ENCODE peak calls at places on chromosome 6, in four cellular contexts. S is CD8-positive, alpha-beta T cell; Q is lower lobe of right lung; G is fibroblast of villous mesenchyme. V is an unnamed sample.

GRCh38 chr6:87297115-87297514 is 25.3 kb upstream of the SMIM8 start:
- DNase-seq in S (no peak), Q (no peak), G (no peak), V (no peak)

GRCh38 chr6:80094017-80094416 is 12.5 kb upstream of the BCKDHB start:
- DNase-seq in S (no peak), Q (no peak), G (peak), V (peak)

GRCh38 chr6:43311681-43312080 is 3.1 kb upstream of the CRIP3 start:
- DNase-seq in S (no peak), Q (no peak), G (no peak), V (no peak)

GRCh38 chr6:20211037-20211940 is 980 bp downstream of the MBOAT1 start:
- DNase-seq in S (no peak), Q (no peak), G (peak), V (no peak)

GRCh38 chr6:144139817-144140216 is 10.5 kb upstream of the STX11 start:
- DNase-seq in S (no peak), Q (no peak), G (no peak), V (no peak)

GRCh38 chr6:36702656-36703055 is 5.0 kb downstream of the RAB44 start:
- DNase-seq in S (no peak), Q (no peak), G (no peak), V (no peak)

GRCh38 chr6:119142051-119142450 is 63.6 kb upstream of the FAM184A start:
- DNase-seq in S (no peak), Q (no peak), G (peak), V (peak)

GRCh38 chr6:4805553-4806307 is 29.5 kb downstream of the CDYL start:
- DNase-seq in S (no peak), Q (peak), G (peak), V (peak)

GRCh38 chr6:45654673-45655072 is 276.9 kb upstream of the SUPT3H start:
- DNase-seq in S (no peak), Q (no peak), G (no peak), V (peak)

GRCh38 chr6:149859368-149859767 is 4.8 kb downstream of the LRP11 start:
- DNase-seq in S (no peak), Q (no peak), G (peak), V (no peak)

GRCh38 chr6:138194221-138194620 is 24.1 kb downstream of the PBOV1 start:
- DNase-seq in S (no peak), Q (peak), G (no peak), V (no peak)

GRCh38 chr6:11764250-11764604 is 14.4 kb downstream of the ADTRP start:
- DNase-seq in S (no peak), Q (no peak), G (no peak), V (no peak)

GRCh38 chr6:11767458-11767857 is 11.1 kb downstream of the ADTRP start:
- DNase-seq in S (no peak), Q (no peak), G (no peak), V (no peak)

GRCh38 chr6:11766589-11767450 is 11.8 kb downstream of the ADTRP start:
- DNase-seq in S (no peak), Q (no peak), G (peak), V (peak)

GRCh38 chr6:11763460-11764249 is 14.9 kb downstream of the ADTRP start:
- DNase-seq in S (no peak), Q (no peak), G (peak), V (no peak)

GRCh38 chr6:11766056-11766455 is 12.5 kb downstream of the ADTRP start:
- DNase-seq in S (no peak), Q (no peak), G (peak), V (no peak)
- TF ChIP-seq CTCF in S (no peak), Q (no peak), G (peak), V (peak)

DNA sequence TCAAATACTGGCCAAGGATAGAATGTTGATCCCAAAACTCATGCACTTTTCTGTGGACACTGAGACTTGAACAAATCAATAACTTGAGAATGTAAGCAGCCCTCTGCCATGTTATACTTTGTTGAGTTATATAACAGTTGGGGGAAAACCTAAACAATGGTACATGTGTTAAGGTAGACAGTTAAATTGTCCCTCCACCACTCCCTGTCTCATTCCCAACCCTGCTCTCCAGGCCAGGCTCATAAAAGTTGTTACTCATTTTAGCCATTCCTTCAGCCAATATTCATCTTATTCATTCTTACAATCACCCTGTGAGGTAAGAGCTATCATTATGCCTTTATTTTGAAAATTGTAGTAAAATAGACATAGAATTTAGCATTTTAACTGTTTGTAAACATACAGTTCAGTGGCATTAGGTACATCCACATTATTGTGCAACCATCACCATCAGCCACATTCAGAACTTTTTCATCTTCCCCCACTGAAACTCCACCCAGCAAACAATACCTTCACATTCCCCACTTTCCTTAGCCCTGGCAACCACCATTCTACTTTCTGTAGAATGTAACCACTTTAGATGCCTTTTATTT is 38.2 kb upstream of the IER3 start:
- DNase-seq in S (no peak), Q (no peak), G (peak), V (peak)
- H3K4me3 ChIP-seq in S (no peak), Q (no peak), G (no peak), V (no peak)

DNA sequence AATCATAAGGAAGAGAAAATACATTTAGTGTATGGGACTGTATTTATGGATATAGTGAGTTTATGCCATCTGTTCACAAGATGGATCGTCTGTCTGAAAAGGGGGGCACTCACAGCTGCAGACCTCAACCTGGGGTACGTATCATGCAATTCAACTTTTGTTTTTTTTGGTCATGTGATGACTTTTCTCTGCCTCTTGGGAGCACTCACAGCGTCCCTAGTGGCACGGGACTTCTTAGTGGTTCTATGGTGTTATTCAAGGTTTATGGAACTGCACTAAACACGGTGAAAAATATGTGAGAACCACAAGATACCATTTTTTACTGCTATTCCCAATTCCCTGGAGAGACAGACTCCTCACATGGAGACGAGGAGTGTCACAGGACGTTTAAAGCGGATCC is 60.4 kb upstream of the MPC1 start:
- DNase-seq in S (no peak), Q (no peak), G (no peak), V (no peak)
- TF ChIP-seq CTCF in S (no peak), Q (no peak), G (no peak), V (peak)

GRCh38 chr6:121436172-121436965 is 923 bp downstream of the GJA1 start:
- DNase-seq in S (no peak), Q (no peak), G (no peak), V (no peak)
- H3K4me3 ChIP-seq in S (peak), Q (peak), G (peak), V (peak)

GRCh38 chr6:112010328-112010727 is 43.6 kb upstream of the CCN6 start:
- DNase-seq in S (no peak), Q (no peak), G (no peak), V (no peak)
- TF ChIP-seq CTCF in S (no peak), Q (no peak), G (peak), V (no peak)

GRCh38 chr6:49549691-49550412 is 616 bp upstream of the C6orf141 start:
- DNase-seq in S (no peak), Q (no peak), G (no peak), V (no peak)
- H3K4me3 ChIP-seq in S (no peak), Q (peak), G (peak), V (no peak)

GRCh38 chr6:69487688-69488087 is 309.1 kb downstream of the LMBRD1 start:
- DNase-seq in S (no peak), Q (no peak), G (no peak), V (no peak)
- TF ChIP-seq CTCF in S (no peak), Q (no peak), G (peak), V (peak)

V was measured in AG10803.